ENCODE peak calls at places on chromosomes 13 and 19, in four cellular contexts. O, V, Q and D are unnamed samples.

GRCh38 chr19:38115264-38115802 is 108.7 kb downstream of the DPF1 start:
- DNase-seq in O (no peak), V (no peak), Q (no peak), D (no peak)

GRCh38 chr19:40781140-40781539 is 3.1 kb downstream of the RAB4B start:
- DNase-seq in O (no peak), V (no peak), Q (no peak), D (no peak)

GRCh38 chr19:51274037-51274370 is 23.1 kb downstream of the SIGLECL1 start:
- DNase-seq in O (peak; percentile 20), V (no peak), Q (no peak), D (no peak)

GRCh38 chr19:42628411-42629135 is 33.8 kb upstream of the CEACAM8 start:
- DNase-seq in O (no peak), V (no peak), Q (no peak), D (no peak)

GRCh38 chr19:40908981-40909380 is 26.9 kb upstream of the CYP2A7 start:
- DNase-seq in O (no peak), V (no peak), Q (no peak), D (no peak)

GRCh38 chr19:52786078-52786463 is 520 bp downstream of the ZNF600 start:
- DNase-seq in O (no peak), V (peak; percentile 13), Q (peak; percentile 11), D (no peak)

GRCh38 chr19:18920400-18920799 is 885 bp downstream of the DDX49 start:
- DNase-seq in O (no peak), V (no peak), Q (no peak), D (no peak)

GRCh38 chr13:49357694-49358093 is 86.2 kb downstream of the CAB39L start:
- DNase-seq in O (peak; percentile 41), V (no peak), Q (no peak), D (no peak)

GRCh38 chr19:8452446-8453123 is 7.8 kb downstream of the HNRNPM start:
- DNase-seq in O (no peak), V (no peak), Q (no peak), D (no peak)

GRCh38 chr19:55094456-55095259 is 19.0 kb downstream of the EPS8L1 start:
- DNase-seq in O (no peak), V (no peak), Q (no peak), D (no peak)

GRCh38 chr19:1000095-1000494 is at the start of gene GRIN3B:
- DNase-seq in O (peak; percentile 50), V (no peak), Q (peak; percentile 50), D (no peak)

GRCh38 chr13:28707629-28708427 is 10.9 kb downstream of the SLC46A3 start:
- DNase-seq in O (peak; percentile 71), V (no peak), Q (no peak), D (no peak)

GRCh38 chr13:43273362-43273761 is 250.0 kb downstream of the DNAJC15 start:
- DNase-seq in O (peak; percentile 67), V (no peak), Q (no peak), D (no peak)

GRCh38 chr13:110379905-110380341 is 72.8 kb downstream of the COL4A2 start:
- DNase-seq in O (no peak), V (no peak), Q (no peak), D (no peak)

GRCh38 chr13:105341758-105342157 is 1193.7 kb downstream of the EFNB2 start:
- DNase-seq in O (no peak), V (no peak), Q (no peak), D (no peak)

GRCh38 chr13:85528578-85529215 is 270.5 kb downstream of the SLITRK6 start:
- DNase-seq in O (peak; percentile 25), V (no peak), Q (no peak), D (peak; percentile 21)

GRCh38 chr19:53553865-53554791 is 16.2 kb downstream of the ZNF331 start:
- DNase-seq in O (no peak), V (peak; percentile 90), Q (peak; percentile 90), D (peak; percentile 59)

GRCh38 chr19:6774821-6775707 is 2.6 kb downstream of the VAV1 start:
- DNase-seq in O (no peak), V (no peak), Q (no peak), D (no peak)

GRCh38 chr19:4454952-4455738 is 2.4 kb downstream of the UBXN6 start:
- DNase-seq in O (no peak), V (peak; percentile 77), Q (no peak), D (no peak)

GRCh38 chr13:34469212-34469983 is 472.7 kb upstream of the NBEA start:
- DNase-seq in O (no peak), V (no peak), Q (no peak), D (peak; percentile 72)

GRCh38 chr19:19171821-19172532 is 1.9 kb upstream of the MEF2B start:
- DNase-seq in O (no peak), V (no peak), Q (no peak), D (no peak)

GRCh38 chr19:10419646-10420443 is 493 bp upstream of the PDE4A start:
- DNase-seq in O (peak; percentile 88), V (no peak), Q (no peak), D (peak; percentile 96)

GRCh38 chr13:73715114-73715909 is 418.9 kb downstream of the KLF12 start:
- DNase-seq in O (no peak), V (no peak), Q (no peak), D (no peak)

GRCh38 chr19:33559996-33560395 is 38.4 kb upstream of the PEPD start:
- DNase-seq in O (no peak), V (no peak), Q (no peak), D (no peak)

GRCh38 chr13:33510350-33510749 is 224.8 kb upstream of the STARD13 start:
- DNase-seq in O (no peak), V (no peak), Q (no peak), D (no peak)

GRCh38 chr13:107441279-107441678 is 774.1 kb downstream of the LIG4 start:
- DNase-seq in O (peak; percentile 91), V (no peak), Q (no peak), D (no peak)

GRCh38 chr13:103140001-103140671 is 73.9 kb upstream of the SLC10A2 start:
- DNase-seq in O (peak; percentile 50), V (no peak), Q (no peak), D (peak; percentile 28)

GRCh38 chr13:51225034-51225433 is 2.8 kb downstream of the FAM124A start:
- DNase-seq in O (no peak), V (no peak), Q (no peak), D (no peak)

GRCh38 chr13:97600438-97601080 is 166.6 kb downstream of the RAP2A start:
- DNase-seq in O (peak; percentile 39), V (no peak), Q (no peak), D (no peak)

GRCh38 chr19:44611812-44612295 is 1.5 kb upstream of the IGSF23 start:
- DNase-seq in O (no peak), V (no peak), Q (no peak), D (no peak)

GRCh38 chr13:37636701-37637100 is 38.1 kb upstream of the POSTN start:
- DNase-seq in O (no peak), V (no peak), Q (no peak), D (no peak)

GRCh38 chr13:43157796-43158195 is 134.4 kb downstream of the DNAJC15 start:
- DNase-seq in O (no peak), V (no peak), Q (no peak), D (no peak)

GRCh38 chr13:38213307-38213706 is 136.3 kb upstream of the UFM1 start:
- DNase-seq in O (peak; percentile 63), V (no peak), Q (no peak), D (no peak)

GRCh38 chr13:26656919-26657318 is 99.4 kb downstream of the WASF3 start:
- DNase-seq in O (peak; percentile 27), V (no peak), Q (no peak), D (no peak)

GRCh38 chr19:47209323-47210179 is 21.4 kb downstream of the BBC3 start:
- DNase-seq in O (no peak), V (no peak), Q (no peak), D (no peak)

GRCh38 chr13:77506874-77507273 is 28.6 kb upstream of the SCEL start:
- DNase-seq in O (peak; percentile 12), V (no peak), Q (no peak), D (no peak)

GRCh38 chr13:48976677-48977625 is 1.2 kb downstream of the FNDC3A start:
- DNase-seq in O (no peak), V (no peak), Q (no peak), D (no peak)